ENCODE peak calls at places on chromosome 13, in four cellular contexts. P is uterus; X is naive thymus-derived CD4-positive, alpha-beta T cell; L is IMR-90. Q is an unnamed sample.

GRCh38 chr13:30798776-30799625 is 63.7 kb downstream of the ALOX5AP start:
- DNase-seq in X (no peak), P (peak; percentile 35), L (peak; percentile 59), Q (no peak)

GRCh38 chr13:44810067-44810840 is 179.0 kb downstream of the NUFIP1 start:
- DNase-seq in L (no peak), X (no peak), P (peak; percentile 26), Q (no peak)

GRCh38 chr13:23378009-23378632 is 55.4 kb downstream of the SACS start:
- DNase-seq in P (peak; percentile 64), X (peak; percentile 48), L (peak; percentile 99), Q (no peak)

GRCh38 chr13:50082426-50083283 is 67.4 kb downstream of the KCNRG start:
- DNase-seq in P (peak; percentile 60), L (peak; percentile 68), X (peak; percentile 75), Q (peak; percentile 49)

GRCh38 chr13:27353166-27353583 is 71.2 kb upstream of the GTF3A start:
- DNase-seq in L (peak; percentile 88), X (no peak), P (no peak), Q (no peak)

GRCh38 chr13:28477709-28477973 is 17.3 kb downstream of the FLT1 start:
- DNase-seq in L (no peak), P (no peak), X (no peak), Q (no peak)

GRCh38 chr13:109998808-109999528 is 212.6 kb upstream of the IRS2 start:
- DNase-seq in L (peak; percentile 95), P (no peak), X (no peak), Q (no peak)

GRCh38 chr13:32209670-32210069 is 105.5 kb downstream of the ZAR1L start:
- DNase-seq in L (peak; percentile 36), P (no peak), X (no peak), Q (no peak)

GRCh38 chr13:46571189-46571901 is 18.4 kb downstream of the LRCH1 start:
- DNase-seq in L (peak; percentile 76), X (no peak), P (no peak), Q (no peak)

GRCh38 chr13:48562296-48563066 is 29.6 kb upstream of the RCBTB2 start:
- DNase-seq in P (no peak), X (peak; percentile 85), L (no peak), Q (no peak)

GRCh38 chr13:18991054-18991453 is 190.6 kb downstream of the TUBA3C start:
- DNase-seq in X (no peak), L (no peak), P (no peak), Q (no peak)
- H3K9me3 ChIP-seq in X (no peaks in the 10 kb centered on the region), L (peaks cover 40% of the 10 kb centered on the region), P (no peaks in the 10 kb centered on the region), Q (no peaks in the 10 kb centered on the region)

DNA sequence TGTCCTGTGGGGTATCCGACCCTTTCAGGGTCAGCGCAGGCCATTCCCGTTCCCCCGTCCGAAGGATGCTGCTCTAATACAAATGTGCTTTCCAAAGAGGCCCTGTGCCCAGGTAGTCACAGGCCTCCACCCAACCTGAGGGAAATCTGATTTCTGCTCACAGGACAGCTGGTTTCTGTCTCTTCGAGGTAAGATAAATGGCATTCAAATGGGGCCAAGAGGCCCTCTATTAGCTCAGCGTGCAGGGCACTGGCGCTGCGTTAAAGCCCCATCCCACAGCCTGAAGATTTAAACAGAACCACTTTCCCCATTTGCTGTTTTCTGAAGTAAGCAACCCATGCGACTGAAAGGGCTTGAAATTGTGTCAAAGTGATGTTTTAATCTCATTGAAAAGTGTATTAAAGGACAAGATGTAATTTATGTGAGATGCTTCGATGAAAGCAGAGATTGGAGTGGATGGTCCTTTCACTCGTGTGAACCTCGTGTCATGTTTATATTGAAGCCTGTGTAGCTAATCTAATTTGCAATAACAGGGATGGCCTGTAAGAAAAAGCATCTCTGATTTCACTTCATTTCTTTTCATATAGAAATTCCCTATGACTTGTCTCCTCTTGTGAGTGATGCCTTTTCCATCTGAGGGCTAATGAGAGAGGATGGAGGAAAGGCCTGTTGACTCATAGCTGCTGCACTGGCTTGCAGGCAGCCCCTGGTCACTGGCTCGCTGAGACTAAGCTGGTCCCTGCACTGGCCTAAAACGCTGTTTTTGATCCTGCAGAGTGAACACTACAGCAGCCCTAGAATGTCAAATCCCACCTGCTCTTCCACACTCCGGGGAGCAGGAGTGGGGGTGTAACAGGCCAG is 7.3 kb upstream of the SOX1 start:
- DNase-seq in L (no peak), X (no peak), P (no peak), Q (no peak)
- H3K9me3 ChIP-seq in L (no peaks in the 10 kb centered on the region), X (no peaks in the 10 kb centered on the region), P (no peaks in the 10 kb centered on the region), Q (no peaks in the 10 kb centered on the region)

DNA sequence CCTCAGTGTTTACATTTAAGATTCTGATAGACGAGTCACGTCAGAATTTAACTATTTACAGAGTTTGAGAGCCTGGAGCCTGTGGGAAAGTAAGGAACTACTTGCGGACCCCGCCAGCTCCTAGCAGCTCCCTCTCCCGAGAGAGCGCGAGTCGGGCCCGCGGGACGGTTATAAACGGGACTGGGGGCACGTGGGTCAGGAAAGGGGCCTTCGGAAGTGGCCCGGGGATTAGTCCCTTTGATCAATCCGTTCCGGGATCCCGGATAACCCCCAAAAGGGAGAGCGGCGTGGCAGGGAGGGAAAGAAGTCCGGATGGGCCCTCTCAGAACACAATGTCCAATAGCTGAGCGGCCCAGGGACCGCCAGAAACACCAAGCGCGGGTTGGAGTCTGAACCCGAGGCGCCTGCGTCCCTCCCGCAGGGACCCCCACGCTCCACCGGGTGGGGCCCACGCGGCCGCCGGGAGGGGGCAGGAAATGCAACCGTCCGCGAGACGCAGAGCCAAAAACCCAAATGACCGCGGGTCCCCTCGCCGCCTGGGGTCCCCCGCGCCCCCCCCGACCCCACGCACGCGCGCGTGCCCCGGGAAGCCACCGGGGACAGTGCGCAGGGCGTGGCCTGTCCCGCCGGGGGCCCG is 3.6 kb downstream of the ZIC5 start:
- DNase-seq in X (no peak), L (no peak), P (no peak), Q (no peak)
- H3K9me3 ChIP-seq in X (peaks cover 9% of the 10 kb centered on the region), L (peaks cover 18% of the 10 kb centered on the region), P (no peaks in the 10 kb centered on the region), Q (peaks cover 10% of the 10 kb centered on the region)

DNA sequence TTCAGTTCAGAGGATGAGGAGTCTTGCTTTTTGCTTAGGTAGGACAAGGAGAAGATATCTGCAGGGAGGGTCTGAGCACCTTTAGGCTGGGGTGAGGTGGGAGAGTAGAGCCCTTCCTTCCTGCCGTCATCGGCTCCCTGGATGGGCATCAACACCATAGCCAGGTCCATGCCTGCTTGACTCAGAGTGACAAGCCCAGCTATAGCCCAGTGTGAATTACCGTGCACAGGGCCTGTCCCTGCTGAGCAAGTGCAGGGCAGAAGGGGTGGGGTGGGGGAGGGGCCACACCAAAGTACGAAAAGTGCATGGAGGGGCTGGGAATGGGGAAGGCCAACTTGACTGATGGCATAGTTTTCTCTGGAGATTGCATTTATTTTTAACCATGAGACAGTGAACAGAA is 30.3 kb upstream of the RNF113B start:
- DNase-seq in L (peak; percentile 55), P (no peak), X (no peak), Q (no peak)
- H3K9me3 ChIP-seq in L (peaks cover 8% of the 10 kb centered on the region), P (peaks cover 5% of the 10 kb centered on the region), X (peaks cover 6% of the 10 kb centered on the region), Q (no peaks in the 10 kb centered on the region)

GRCh38 chr13:111947026-111947810 is 119.7 kb upstream of the SOX1 start:
- DNase-seq in X (no peak), P (no peak), L (no peak), Q (no peak)
- H3K9me3 ChIP-seq in X (no peaks in the 10 kb centered on the region), P (no peaks in the 10 kb centered on the region), L (peaks cover 64% of the 10 kb centered on the region), Q (no peaks in the 10 kb centered on the region)

DNA sequence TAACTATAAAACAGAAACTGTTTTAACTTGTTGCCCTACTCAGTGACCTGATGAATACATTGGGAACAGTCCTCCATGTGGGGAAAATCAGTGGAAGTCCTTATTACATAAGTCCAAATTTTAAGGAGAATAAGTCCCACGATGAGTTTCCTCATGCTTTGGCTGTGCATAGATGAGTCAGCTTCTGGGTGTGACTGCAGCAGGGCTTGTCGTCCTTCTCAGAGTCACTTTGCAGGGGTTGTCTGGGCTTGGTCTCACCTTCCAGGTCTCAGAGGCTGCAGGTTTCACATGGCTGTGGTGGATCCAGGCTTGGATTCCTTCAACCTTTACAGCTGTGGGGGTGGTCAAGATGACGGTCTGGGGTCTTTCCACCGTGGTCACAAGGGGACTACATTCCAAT is 85.6 kb downstream of the SLC25A15 start:
- DNase-seq in L (no peak), X (no peak), P (no peak), Q (no peak)
- H3K9me3 ChIP-seq in L (peaks cover 33% of the 10 kb centered on the region), X (peaks cover 69% of the 10 kb centered on the region), P (peaks cover 33% of the 10 kb centered on the region), Q (peaks cover 5% of the 10 kb centered on the region)

GRCh38 chr13:54091884-54092283 is 1063.3 kb downstream of the OLFM4 start:
- DNase-seq in X (no peak), P (no peak), L (no peak), Q (no peak)

GRCh38 chr13:54092686-54093085 is 1064.1 kb downstream of the OLFM4 start:
- DNase-seq in P (no peak), L (no peak), X (no peak), Q (no peak)
- H3K9me3 ChIP-seq in P (no peaks in the 10 kb centered on the region), L (peaks cover 13% of the 10 kb centered on the region), X (no peaks in the 10 kb centered on the region), Q (no peaks in the 10 kb centered on the region)